ENCODE peak calls at places on chromosomes 3 and 15, in five cellular contexts. X, V, T, W and Z are unnamed samples.

GRCh38 chr15:51751687-51752683 is 588 bp downstream of the TMOD2 start:
- DNase-seq in W (peak; percentile 73), X (peak; percentile 26), T (no peak), V (peak; percentile 59), Z (no peak)

GRCh38 chr3:71680588-71680987 is 44.6 kb downstream of the EIF4E3 start:
- DNase-seq in V (peak; percentile 73), X (no peak), W (peak; percentile 38), T (no peak), Z (no peak)

GRCh38 chr3:78990164-78990563 is 777.6 kb downstream of the ROBO1 start:
- DNase-seq in X (no peak), V (no peak), T (no peak), W (no peak), Z (no peak)

GRCh38 chr3:151918253-151919029 is 45.0 kb downstream of the SUCNR1 start:
- DNase-seq in T (no peak), V (peak; percentile 71), X (no peak), W (peak; percentile 80), Z (no peak)

GRCh38 chr15:66094331-66094730 is 159.2 kb downstream of the MEGF11 start:
- DNase-seq in X (no peak), V (no peak), T (no peak), W (no peak), Z (no peak)

GRCh38 chr3:155070316-155070715 is 9.8 kb upstream of the MME start:
- DNase-seq in W (no peak), X (no peak), V (no peak), T (no peak), Z (no peak)

GRCh38 chr3:141087071-141087824 is 36.1 kb downstream of the SPSB4 start:
- DNase-seq in T (no peak), V (no peak), X (no peak), W (no peak), Z (no peak)

GRCh38 chr3:143736651-143737050 is 111.6 kb downstream of the SLC9A9 start:
- DNase-seq in X (no peak), V (no peak), T (no peak), W (no peak), Z (no peak)

GRCh38 chr15:86797135-86797534 is 717.5 kb downstream of the AGBL1 start:
- DNase-seq in T (no peak), W (no peak), X (no peak), V (no peak), Z (no peak)

GRCh38 chr3:99910752-99911151 is 93.1 kb downstream of the CMSS1 start:
- DNase-seq in W (no peak), V (no peak), T (no peak), X (no peak), Z (no peak)

GRCh38 chr15:45088801-45089711 is 24.9 kb downstream of the DUOX2 start:
- DNase-seq in W (no peak), X (no peak), V (peak; percentile 20), T (no peak), Z (no peak)

GRCh38 chr3:14143826-14144225 is 19.0 kb downstream of the TMEM43 start:
- DNase-seq in T (no peak), V (peak; percentile 97), W (peak; percentile 48), X (no peak), Z (no peak)

GRCh38 chr3:107373896-107374295 is 3.3 kb upstream of the CCDC54 start:
- DNase-seq in X (no peak), W (no peak), T (no peak), V (no peak), Z (no peak)

GRCh38 chr15:25874379-25874778 is 11.3 kb upstream of the ATP10A start:
- DNase-seq in W (no peak), V (no peak), T (no peak), X (no peak), Z (no peak)

GRCh38 chr3:116083686-116084085 is 361.6 kb downstream of the LSAMP start:
- DNase-seq in X (no peak), V (peak; percentile 27), W (no peak), T (no peak), Z (no peak)

GRCh38 chr3:162213196-162213595 is 716.6 kb downstream of the OTOL1 start:
- DNase-seq in T (no peak), W (no peak), V (no peak), X (no peak), Z (no peak)

GRCh38 chr3:64954995-64955636 is 267.3 kb upstream of the ADAMTS9 start:
- DNase-seq in T (no peak), V (no peak), W (no peak), X (no peak), Z (no peak)

GRCh38 chr15:62845239-62846126 is 197.1 kb upstream of the TPM1 start:
- DNase-seq in W (no peak), X (no peak), V (peak; percentile 53), T (no peak), Z (no peak)

GRCh38 chr15:58957101-58957973 is 23.9 kb upstream of the SLTM start:
- DNase-seq in V (peak; percentile 71), W (peak; percentile 83), X (no peak), T (peak; percentile 84), Z (no peak)

GRCh38 chr3:120350431-120350941 is 1.3 kb upstream of the LRRC58 start:
- DNase-seq in X (no peak), T (no peak), W (peak; percentile 46), V (peak; percentile 79), Z (no peak)

GRCh38 chr15:59292393-59292792 is 80.3 kb downstream of the MYO1E start:
- DNase-seq in W (no peak), T (no peak), V (no peak), X (no peak), Z (peak; percentile 54)

GRCh38 chr3:81874738-81875137 is 113.3 kb upstream of the GBE1 start:
- DNase-seq in V (no peak), T (no peak), W (no peak), X (no peak), Z (no peak)